ENCODE peak calls at places on chromosomes 12 and 14, in six cellular contexts. Y, L, Q, T, R and D are unnamed samples.

GRCh38 chr12:49552014-49552413 is 13.2 kb downstream of the KCNH3 start:
- DNase-seq in Y (no peak), L (peak), Q (no peak), T (no peak), R (peak), D (no peak)

GRCh38 chr12:685388-685787 is 22.1 kb upstream of the NINJ2 start:
- DNase-seq in Y (peak), L (no peak), Q (peak), T (peak), R (no peak), D (peak)

GRCh38 chr12:86233126-86233525 is 23.1 kb downstream of the MGAT4C start:
- DNase-seq in Y (no peak), L (no peak), Q (peak), T (no peak), R (no peak), D (no peak)

GRCh38 chr12:6684609-6685008 is 4.6 kb downstream of the ZNF384 start:
- DNase-seq in Y (peak), L (no peak), Q (peak), T (no peak), R (no peak), D (peak)

GRCh38 chr12:94831081-94831747 is 172.3 kb downstream of the NDUFA12 start:
- DNase-seq in Y (no peak), L (no peak), Q (no peak), T (no peak), R (no peak), D (no peak)

GRCh38 chr14:33799705-33800269 is 151.1 kb downstream of the EGLN3 start:
- DNase-seq in Y (no peak), L (peak), Q (peak), T (no peak), R (peak), D (no peak)

GRCh38 chr14:50599700-50600444 is 39.9 kb downstream of the ATL1 start:
- DNase-seq in Y (no peak), L (no peak), Q (peak), T (no peak), R (peak), D (no peak)

GRCh38 chr12:51062631-51063397 is 14.7 kb downstream of the LETMD1 start:
- DNase-seq in Y (no peak), L (no peak), Q (no peak), T (no peak), R (no peak), D (no peak)

GRCh38 chr14:26204954-26205479 is 392.8 kb downstream of the NOVA1 start:
- DNase-seq in Y (no peak), L (peak), Q (peak), T (no peak), R (peak), D (peak)

GRCh38 chr14:44720707-44721106 is 213.6 kb upstream of the FSCB start:
- DNase-seq in Y (no peak), L (no peak), Q (no peak), T (no peak), R (no peak), D (no peak)

GRCh38 chr14:105290598-105291356 is 10.0 kb downstream of the BRF1 start:
- DNase-seq in Y (no peak), L (no peak), Q (peak), T (no peak), R (no peak), D (no peak)

GRCh38 chr14:55582741-55583140 is 2.7 kb downstream of the KTN1 start:
- DNase-seq in Y (no peak), L (no peak), Q (no peak), T (no peak), R (no peak), D (no peak)

GRCh38 chr14:74604896-74605295 is 7.1 kb downstream of the LTBP2 start:
- DNase-seq in Y (no peak), L (no peak), Q (no peak), T (no peak), R (peak), D (no peak)

GRCh38 chr12:49920241-49920914 is 16.7 kb upstream of the FAIM2 start:
- DNase-seq in Y (no peak), L (no peak), Q (no peak), T (no peak), R (peak), D (no peak)